ENCODE peak calls at places on chromosomes 1 and 21, in six cellular contexts. L is HTR-8/SVneo, T is T-helper 2 cell, A is HCEC 1CT, Y is AML-193, F is hippocampal formation. M is an unnamed sample.
A peak's percentile ranks its signal among the peaks of the same experiment; 100 is the strongest.

GRCh38 chr1:89335486-89335885 is 28.4 kb upstream of the GBP6 start:
- DNase-seq in Y (no peak), A (no peak), L (no peak), F (no peak), T (no peak), M (no peak)

GRCh38 chr1:8423134-8423701 is 105.3 kb downstream of the SLC45A1 start:
- DNase-seq in Y (no peak), A (peak; percentile 18), F (no peak), T (peak; percentile 32), L (peak; percentile 18), M (peak; percentile 64)

GRCh38 chr1:153617677-153618076 is 1.6 kb upstream of the S100A14 start:
- DNase-seq in F (no peak), A (no peak), Y (peak; percentile 61), T (no peak), L (no peak), M (peak; percentile 91)

GRCh38 chr21:36320421-36321324 is 676 bp downstream of the MORC3 start:
- DNase-seq in Y (peak; percentile 16), L (peak; percentile 51), F (peak; percentile 58), T (no peak), A (peak; percentile 59), M (peak; percentile 71)

GRCh38 chr1:212281589-212281988 is 3.6 kb upstream of the PPP2R5A start:
- DNase-seq in Y (no peak), A (peak; percentile 74), T (no peak), F (no peak), L (peak; percentile 31), M (no peak)

GRCh38 chr1:20486457-20487235 is 636 bp upstream of the CAMK2N1 start:
- DNase-seq in T (no peak), A (peak; percentile 62), F (peak; percentile 74), L (no peak), Y (no peak), M (peak; percentile 69)

GRCh38 chr1:43706598-43707190 is 642 bp upstream of the ST3GAL3 start:
- DNase-seq in A (peak; percentile 34), F (no peak), L (no peak), Y (peak; percentile 34), T (no peak), M (peak; percentile 34)

GRCh38 chr1:62389531-62389930 is 47.3 kb upstream of the USP1 start:
- DNase-seq in A (no peak), F (no peak), L (no peak), Y (no peak), T (no peak), M (no peak)

GRCh38 chr1:244063498-244063897 is 12.4 kb downstream of the ZBTB18 start:
- DNase-seq in A (no peak), L (no peak), T (no peak), Y (no peak), F (peak; percentile 57), M (no peak)

GRCh38 chr21:27269646-27270045 is 302.8 kb upstream of the ADAMTS5 start:
- DNase-seq in A (peak; percentile 92), Y (peak; percentile 46), T (no peak), F (no peak), L (peak; percentile 21), M (peak; percentile 73)

GRCh38 chr1:219858980-219859379 is 69.4 kb downstream of the SLC30A10 start:
- DNase-seq in L (no peak), F (no peak), A (no peak), Y (no peak), T (no peak), M (no peak)

GRCh38 chr1:231629132-231629531 is 2.5 kb downstream of the DISC1 start:
- DNase-seq in F (no peak), T (no peak), L (no peak), A (peak; percentile 33), Y (peak; percentile 84), M (peak; percentile 52)

GRCh38 chr1:23436520-23437354 is 12.2 kb upstream of the TCEA3 start:
- DNase-seq in T (no peak), F (no peak), A (no peak), L (no peak), Y (no peak), M (no peak)

GRCh38 chr1:43274125-43274803 is 4.5 kb downstream of the TMEM125 start:
- DNase-seq in T (no peak), F (no peak), A (peak; percentile 32), Y (peak; percentile 75), L (peak; percentile 41), M (no peak)

GRCh38 chr1:224727851-224728250 is 111.7 kb downstream of the CNIH3 start:
- DNase-seq in F (no peak), T (no peak), Y (no peak), L (no peak), A (peak; percentile 82), M (peak; percentile 52)

M was measured in AG20443.